ENCODE peak calls at places on chromosomes 11 and 22, in seven cellular contexts. E is NCI-H1694; Q is HFF-Myc; W is RPMI8226; P is choroid plexus epithelial cell; U is naive thymus-derived CD4-positive, alpha-beta T cell; K is AG20443. R is an unnamed sample.

GRCh38 chr22:22442928-22443709 is 65.4 kb downstream of the ZNF280B start:
- DNase-seq in E (no peak), Q (no peak), W (no peak), P (no peak), U (no peak), K (no peak), R (no peak)

GRCh38 chr22:39454385-39454871 is 2.4 kb upstream of the MGAT3 start:
- DNase-seq in E (no peak), Q (no peak), W (no peak), P (no peak), U (no peak), K (no peak), R (peak)

GRCh38 chr11:44515085-44515484 is 50.4 kb upstream of the CD82 start:
- DNase-seq in E (no peak), Q (no peak), W (no peak), P (no peak), U (no peak), K (no peak), R (no peak)

GRCh38 chr11:38305682-38306081 is 1707.6 kb upstream of the RAG2 start:
- DNase-seq in E (no peak), Q (no peak), W (no peak), P (peak), U (no peak), K (no peak), R (no peak)

GRCh38 chr22:45781459-45781858 is 109.8 kb downstream of the ATXN10 start:
- DNase-seq in E (no peak), Q (no peak), W (no peak), P (no peak), U (no peak), K (no peak), R (no peak)

GRCh38 chr11:107116358-107116757 is 98.1 kb upstream of the GUCY1A2 start:
- DNase-seq in E (no peak), Q (no peak), W (no peak), P (peak), U (no peak), K (no peak), R (no peak)

GRCh38 chr11:1838426-1839131 is at the start of gene TNNI2:
- DNase-seq in E (no peak), Q (no peak), W (no peak), P (no peak), U (no peak), K (no peak), R (no peak)

GRCh38 chr11:69352715-69353325 is 58.9 kb downstream of the MYEOV start:
- DNase-seq in E (no peak), Q (peak), W (no peak), P (peak), U (no peak), K (peak), R (no peak)

GRCh38 chr11:73230276-73230875 is 12.3 kb downstream of the P2RY2 start:
- DNase-seq in E (no peak), Q (no peak), W (no peak), P (no peak), U (no peak), K (no peak), R (no peak)

GRCh38 chr22:23279781-23280180 is 99.5 kb downstream of the BCR start:
- DNase-seq in E (no peak), Q (no peak), W (no peak), P (no peak), U (no peak), K (no peak), R (no peak)

GRCh38 chr11:79265756-79266322 is 175.0 kb downstream of the TENM4 start:
- DNase-seq in E (no peak), Q (no peak), W (no peak), P (no peak), U (no peak), K (no peak), R (no peak)

GRCh38 chr11:2212411-2213251 is 41.0 kb upstream of the TH start:
- DNase-seq in E (no peak), Q (no peak), W (no peak), P (no peak), U (no peak), K (no peak), R (no peak)

GRCh38 chr11:123904932-123905331 is 3.0 kb downstream of the OR8D4 start:
- DNase-seq in E (no peak), Q (no peak), W (no peak), P (no peak), U (no peak), K (no peak), R (no peak)

GRCh38 chr22:46129390-46130041 is 20.8 kb upstream of the PPARA start:
- DNase-seq in E (no peak), Q (no peak), W (no peak), P (no peak), U (no peak), K (no peak), R (peak)

GRCh38 chr22:48261048-48261621 is 1498.7 kb downstream of the TBC1D22A start:
- DNase-seq in E (no peak), Q (no peak), W (no peak), P (no peak), U (no peak), K (no peak), R (no peak)

R was measured in Karpas-422.